ENCODE peak calls at places on chromosomes 11 and 22, in four cellular contexts. C, M, F and G are unnamed samples.

GRCh38 chr11:67253872-67254624 is 12.2 kb upstream of the GRK2 start:
- DNase-seq in C (no peak), F (no peak), M (no peak), G (no peak)

GRCh38 chr22:26589367-26589844 is 526 bp downstream of the TPST2 start:
- DNase-seq in M (no peak), C (no peak), F (peak; percentile 8), G (no peak)

GRCh38 chr11:76339217-76339616 is 41.7 kb downstream of the THAP12 start:
- DNase-seq in C (no peak), M (no peak), F (no peak), G (no peak)

GRCh38 chr11:76604652-76605241 is 65.8 kb downstream of the LRRC32 start:
- DNase-seq in F (no peak), M (no peak), C (no peak), G (no peak)

GRCh38 chr11:3616721-3617460 is 24.9 kb downstream of the ART5 start:
- DNase-seq in C (no peak), F (no peak), M (no peak), G (no peak)

GRCh38 chr11:112368402-112368801 is 107.7 kb upstream of the PLET1 start:
- DNase-seq in C (no peak), M (no peak), F (no peak), G (no peak)

GRCh38 chr11:43832536-43832935 is 48.1 kb upstream of the ALKBH3 start:
- DNase-seq in F (no peak), M (no peak), C (no peak), G (no peak)

GRCh38 chr22:34414467-34415440 is 494.5 kb upstream of the LARGE1 start:
- DNase-seq in C (peak; percentile 52), F (no peak), M (peak; percentile 72), G (peak; percentile 20)

GRCh38 chr11:92501346-92501745 is 276.7 kb downstream of the FAT3 start:
- DNase-seq in F (no peak), M (no peak), C (no peak), G (no peak)

GRCh38 chr11:48014917-48015316 is 34.6 kb downstream of the PTPRJ start:
- DNase-seq in F (no peak), C (no peak), M (no peak), G (no peak)

GRCh38 chr11:87421422-87421821 is 383.7 kb downstream of the TMEM135 start:
- DNase-seq in F (peak; percentile 7), C (peak; percentile 76), M (peak; percentile 88), G (peak; percentile 56)

GRCh38 chr22:34001701-34002466 is 81.6 kb upstream of the LARGE1 start:
- DNase-seq in M (no peak), F (no peak), C (no peak), G (no peak)

GRCh38 chr11:26929806-26930517 is 64.0 kb upstream of the FIBIN start:
- DNase-seq in F (no peak), C (no peak), M (no peak), G (no peak)

GRCh38 chr11:35112056-35112845 is 26.7 kb upstream of the CD44 start:
- DNase-seq in F (no peak), M (peak; percentile 93), C (no peak), G (no peak)

GRCh38 chr11:18853086-18853720 is 61.6 kb upstream of the PTPN5 start:
- DNase-seq in M (peak; percentile 50), F (no peak), C (peak; percentile 20), G (peak; percentile 5)

GRCh38 chr11:43732225-43732624 is 51.7 kb downstream of the HSD17B12 start:
- DNase-seq in M (no peak), C (no peak), F (no peak), G (no peak)

GRCh38 chr11:33040127-33040861 is 922 bp downstream of the TCP11L1 start:
- DNase-seq in C (peak; percentile 70), M (peak; percentile 86), F (peak; percentile 26), G (peak; percentile 51)

GRCh38 chr22:19796169-19796568 is 35.6 kb downstream of the TBX1 start:
- DNase-seq in F (no peak), C (no peak), M (no peak), G (no peak)

GRCh38 chr11:44229003-44229570 is 80.9 kb downstream of the ALX4 start:
- DNase-seq in M (no peak), F (no peak), C (peak; percentile 49), G (no peak)

GRCh38 chr22:29715705-29716104 is 4.1 kb upstream of the CABP7 start:
- DNase-seq in M (no peak), F (no peak), C (no peak), G (no peak)

GRCh38 chr11:64891880-64892279 is 13.5 kb upstream of the EHD1 start:
- DNase-seq in F (no peak), M (no peak), C (no peak), G (no peak)

GRCh38 chr22:29205598-29206371 is at the start of gene EMID1:
- DNase-seq in F (no peak), M (peak; percentile 45), C (no peak), G (peak; percentile 48)

GRCh38 chr11:102802341-102802740 is 4.4 kb upstream of the MMP1 start:
- DNase-seq in C (no peak), M (no peak), F (no peak), G (no peak)